ENCODE peak calls at places on chromosomes 12 and 14, in four cellular contexts. O is heart left ventricle, F is A549, J is K562. C is an unnamed sample. For H3K4me1, the result is how much of the 10 kb centered on the place peaks cover.

GRCh38 chr14:67738740-67739504 is 37.2 kb downstream of the RDH12 start:
- ATAC-seq in F (peak), O (peak), J (peak), C (peak)

GRCh38 chr14:61470261-61470953 is 149.0 kb downstream of the PRKCH start:
- ATAC-seq in F (peak), O (peak), J (no peak), C (no peak)

GRCh38 chr12:22543246-22544037 is 900 bp downstream of the C2CD5 start:
- ATAC-seq in F (peak), J (peak), O (peak), C (peak)

GRCh38 chr14:90536092-90536491 is 139.3 kb downstream of the CALM1 start:
- ATAC-seq in O (peak), J (peak), F (no peak), C (peak)

GRCh38 chr14:29822430-29822709 is 105.3 kb downstream of the PRKD1 start:
- ATAC-seq in J (no peak), O (no peak), F (no peak), C (no peak)

GRCh38 chr14:52701223-52701622 is 5.8 kb upstream of the PSMC6 start:
- ATAC-seq in J (peak), F (peak), O (no peak), C (no peak)

GRCh38 chr14:99190696-99191662 is 81.0 kb downstream of the BCL11B start:
- ATAC-seq in J (no peak), O (no peak), F (no peak), C (no peak)

GRCh38 chr14:96205059-96205993 is 687 bp downstream of the BDKRB2 start:
- ATAC-seq in O (no peak), F (peak), J (no peak), C (peak)

GRCh38 chr12:127108360-127109215 is 1158.4 kb upstream of the TMEM132C start:
- ATAC-seq in F (peak), J (peak), O (peak), C (peak)

GRCh38 chr12:47323802-47324201 is 244.0 kb upstream of the AMIGO2 start:
- ATAC-seq in J (no peak), O (no peak), F (no peak), C (no peak)

GRCh38 chr12:63811755-63812154 is 32.0 kb downstream of the RXYLT1 start:
- ATAC-seq in O (no peak), F (no peak), J (no peak), C (no peak)

GRCh38 chr12:31790759-31791158 is 61.9 kb upstream of the AMN1 start:
- ATAC-seq in J (no peak), F (no peak), O (no peak), C (no peak)

GRCh38 chr12:89064780-89065179 is 287.5 kb downstream of the DUSP6 start:
- ATAC-seq in F (no peak), O (no peak), J (no peak), C (no peak)

GRCh38 chr12:49776858-49777257 is 35.5 kb downstream of the TMBIM6 start:
- ATAC-seq in F (no peak), J (peak), O (no peak), C (no peak)

GRCh38 chr12:6643569-6644256 is 3.5 kb downstream of the ACRBP start:
- ATAC-seq in F (no peak), J (no peak), O (no peak), C (peak)

GRCh38 chr12:6235499-6235898 is 35.3 kb downstream of the CD9 start:
- ATAC-seq in F (no peak), J (no peak), O (peak), C (no peak)

GRCh38 chr12:132837693-132838463 is 9.2 kb upstream of the GOLGA3 start:
- ATAC-seq in O (peak), J (peak), F (peak), C (peak)

GRCh38 chr12:93015970-93016751 is 87.1 kb upstream of the EEA1 start:
- ATAC-seq in J (no peak), O (no peak), F (no peak), C (no peak)

GRCh38 chr12:76246611-76247010 is 101.6 kb downstream of the BBS10 start:
- ATAC-seq in O (no peak), F (no peak), J (no peak), C (no peak)

DNA sequence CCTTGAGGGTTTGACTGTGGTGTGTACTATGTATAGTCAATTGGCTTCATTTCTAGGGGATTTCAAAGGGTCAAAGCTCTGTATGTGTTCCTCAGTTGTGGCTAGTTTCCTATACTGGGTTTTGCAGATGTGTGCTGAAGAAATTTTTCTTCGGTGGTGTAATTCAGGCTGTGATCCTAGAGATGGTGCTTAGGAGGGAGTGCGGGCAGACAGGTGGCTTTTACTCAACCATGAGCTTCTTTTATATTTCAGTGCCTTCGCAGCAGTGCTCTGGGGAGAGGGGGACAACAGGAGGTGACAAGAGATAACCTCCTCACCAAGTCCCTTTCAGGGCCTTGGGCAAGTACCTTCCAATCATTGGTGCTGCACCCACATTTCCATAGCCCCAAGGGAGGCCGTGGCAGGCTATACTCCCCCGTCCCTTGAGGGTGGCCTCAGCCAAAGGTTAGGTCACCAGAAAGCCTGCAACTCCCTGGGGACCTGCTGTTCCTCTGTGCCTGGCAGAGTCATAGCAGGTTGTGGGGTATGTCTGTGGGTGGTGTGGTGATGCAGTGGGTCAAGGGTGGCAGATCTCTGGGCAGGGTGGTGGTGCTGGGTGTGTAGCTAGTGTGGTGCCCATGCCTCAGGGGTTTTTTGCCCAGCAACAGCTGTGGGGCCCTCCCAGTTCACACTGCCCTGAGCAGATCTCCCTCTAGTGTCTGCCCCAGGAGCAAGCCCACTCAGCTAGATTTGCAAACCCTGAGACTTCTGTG is 37.0 kb upstream of the TMX1 start:
- ATAC-seq in J (no peak), O (no peak), F (no peak), C (peak)
- TF ChIP-seq CTCF in J (no peak), O (no peak), F (no peak), C (no peak)

GRCh38 chr14:75985618-75986438 is at the start of gene IFT43:
- ATAC-seq in F (peak), J (peak), O (peak), C (peak)
- TF ChIP-seq POLR2A in F (peak), J (no peak), O (no peak), C (peak)

DNA sequence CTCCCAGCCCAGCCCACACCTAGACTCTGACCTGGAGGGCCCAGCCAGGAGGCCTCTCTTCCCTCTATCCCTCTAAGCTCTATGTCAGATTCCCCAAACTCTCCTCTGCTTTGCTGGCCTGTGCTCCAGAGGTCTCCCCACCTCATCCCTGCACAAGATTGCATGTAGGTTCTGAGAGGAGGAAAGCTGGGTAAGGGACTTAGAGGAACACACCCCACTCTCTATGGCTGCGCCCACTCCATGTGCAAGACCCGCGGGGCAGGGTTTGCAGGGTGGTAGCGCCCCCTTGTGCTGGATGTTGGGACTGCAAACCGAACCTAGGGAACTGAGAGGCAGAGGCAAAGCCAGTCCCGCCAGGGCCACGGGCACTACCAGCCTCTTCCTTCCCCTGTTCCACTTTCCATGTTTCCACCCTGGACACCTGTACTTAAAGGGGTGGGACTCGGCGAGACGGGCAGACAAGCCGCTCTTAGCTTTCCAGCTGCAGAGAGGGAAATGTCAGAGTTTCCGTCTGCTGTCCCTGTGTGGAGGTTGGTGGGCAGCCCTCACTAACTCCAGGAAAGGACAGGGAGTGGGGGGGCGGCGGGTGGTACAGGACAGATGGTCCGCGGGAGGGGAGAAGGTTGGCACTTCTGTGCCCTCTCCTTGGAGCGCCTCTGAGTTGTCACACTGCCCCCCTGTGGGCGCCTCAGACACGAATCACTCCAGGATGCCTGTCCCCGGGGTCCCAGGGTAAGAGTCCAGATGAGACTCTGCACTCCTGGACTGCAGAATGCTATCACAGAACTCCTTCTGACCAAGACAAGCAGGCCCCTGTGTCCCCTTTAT is 16.8 kb downstream of the MMP14 start:
- ATAC-seq in J (peak), F (peak), O (peak), C (peak)
- H3K4me1 ChIP-seq in J (under half), F (under half), O (under half), C (half or more)

GRCh38 chr12:52210925-52211650 is 19.3 kb upstream of the KRT80 start:
- ATAC-seq in O (no peak), F (no peak), J (no peak), C (no peak)
- TF ChIP-seq CTCF in O (no peak), F (no peak), J (no peak), C (no peak)

GRCh38 chr12:67269632-67270578 is 747 bp downstream of the CAND1 start:
- ATAC-seq in O (peak), J (peak), F (peak), C (peak)
- TF ChIP-seq POLR2A in O (no peak), J (no peak), F (peak), C (peak)

GRCh38 chr14:22526210-22526609 is 62.8 kb downstream of the DAD1 start:
- ATAC-seq in J (no peak), F (no peak), O (no peak), C (no peak)
- H3K4me1 ChIP-seq in J (under half), F (under half), O (under half), C (under half)

GRCh38 chr12:104520242-104520900 is 63.6 kb downstream of the CHST11 start:
- ATAC-seq in J (no peak), O (no peak), F (peak), C (no peak)

GRCh38 chr12:104524026-104524425 is 67.3 kb downstream of the CHST11 start:
- ATAC-seq in F (no peak), O (no peak), J (no peak), C (no peak)

GRCh38 chr12:104524433-104524832 is 67.7 kb downstream of the CHST11 start:
- ATAC-seq in F (no peak), O (no peak), J (no peak), C (no peak)

GRCh38 chr12:104521731-104522130 is 65.0 kb downstream of the CHST11 start:
- ATAC-seq in F (peak), O (no peak), J (no peak), C (no peak)

DNA sequence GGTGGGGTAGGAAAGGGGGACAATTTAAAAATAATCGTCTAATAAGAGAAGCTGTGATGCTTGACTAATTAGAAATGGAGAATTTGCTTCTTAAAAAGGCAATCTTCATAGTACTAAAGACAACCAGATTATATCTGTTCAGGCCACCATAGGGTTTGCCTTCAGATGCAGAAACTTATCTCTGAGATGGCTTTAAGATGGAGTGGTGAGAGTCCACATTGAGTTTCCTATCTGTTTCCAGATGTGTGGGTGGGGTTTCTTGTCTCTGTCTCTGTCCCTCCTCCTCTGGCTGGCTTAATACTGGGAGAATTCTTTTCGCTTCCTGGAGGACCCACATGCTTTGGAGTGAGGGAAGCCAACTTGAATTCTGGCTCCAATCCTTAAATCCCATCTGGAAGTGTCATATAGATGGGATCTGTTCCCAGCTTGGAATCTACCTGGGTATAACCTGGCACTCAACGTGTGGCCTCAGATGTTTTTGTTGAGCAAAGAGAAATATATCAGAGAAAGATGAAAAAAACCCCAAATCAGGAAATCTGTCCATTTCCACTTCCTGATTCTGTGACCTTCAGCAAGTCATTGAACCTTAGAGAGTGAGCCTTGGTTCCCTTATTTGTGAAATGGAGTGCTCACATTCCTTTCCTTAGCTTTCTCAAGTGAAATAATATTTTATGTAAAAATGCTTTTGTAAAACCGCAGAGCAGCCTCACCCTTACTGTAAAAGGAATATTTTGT is 66.4 kb downstream of the CHST11 start:
- ATAC-seq in F (no peak), O (no peak), J (peak), C (no peak)
- TF ChIP-seq CTCF in F (no peak), O (no peak), J (no peak), C (no peak)

C was measured in gastroesophageal sphincter.